ENCODE peak calls at places on chromosomes 2 and 18, in eight cellular contexts. One of them, this sample, is unnamed.

GRCh38 chr2:105771841-105772240 is 27.1 kb downstream of the NCK2 start:
- DNase-seq in bronchial epithelial cell: no peak
- DNase-seq in psoas muscle: no peak
- DNase-seq in cardiac fibroblast: peak; percentile 25
- DNase-seq in ascending aorta: no peak
- DNase-seq in choroid plexus epithelial cell: no peak
- DNase-seq in mammary epithelial cell: no peak
- DNase-seq in HCT116: no peak
- DNase-seq in this sample: no peak

GRCh38 chr2:67625178-67625577 is 228.0 kb downstream of the ETAA1 start:
- DNase-seq in bronchial epithelial cell: no peak
- DNase-seq in psoas muscle: no peak
- DNase-seq in cardiac fibroblast: peak; percentile 64
- DNase-seq in ascending aorta: no peak
- DNase-seq in choroid plexus epithelial cell: peak; percentile 70
- DNase-seq in mammary epithelial cell: no peak
- DNase-seq in HCT116: no peak
- DNase-seq in this sample: no peak

GRCh38 chr2:186256540-186256939 is 229.5 kb upstream of the ZC3H15 start:
- DNase-seq in bronchial epithelial cell: peak; percentile 46
- DNase-seq in psoas muscle: no peak
- DNase-seq in cardiac fibroblast: peak; percentile 67
- DNase-seq in ascending aorta: no peak
- DNase-seq in choroid plexus epithelial cell: peak; percentile 71
- DNase-seq in mammary epithelial cell: peak; percentile 43
- DNase-seq in HCT116: peak; percentile 29
- DNase-seq in this sample: no peak

GRCh38 chr2:50571278-50571677 is 460.7 kb downstream of the NRXN1 start:
- DNase-seq in bronchial epithelial cell: no peak
- DNase-seq in psoas muscle: no peak
- DNase-seq in cardiac fibroblast: no peak
- DNase-seq in ascending aorta: no peak
- DNase-seq in choroid plexus epithelial cell: no peak
- DNase-seq in mammary epithelial cell: no peak
- DNase-seq in HCT116: no peak
- DNase-seq in this sample: no peak

GRCh38 chr2:159152119-159152778 is 134.3 kb downstream of the WDSUB1 start:
- DNase-seq in bronchial epithelial cell: no peak
- DNase-seq in psoas muscle: no peak
- DNase-seq in cardiac fibroblast: no peak
- DNase-seq in ascending aorta: no peak
- DNase-seq in choroid plexus epithelial cell: no peak
- DNase-seq in mammary epithelial cell: no peak
- DNase-seq in HCT116: no peak
- DNase-seq in this sample: no peak

GRCh38 chr2:97849881-97850540 is 136.6 kb downstream of the ZAP70 start:
- DNase-seq in bronchial epithelial cell: peak; percentile 80
- DNase-seq in psoas muscle: no peak
- DNase-seq in cardiac fibroblast: peak; percentile 31
- DNase-seq in ascending aorta: no peak
- DNase-seq in choroid plexus epithelial cell: peak; percentile 62
- DNase-seq in mammary epithelial cell: peak; percentile 82
- DNase-seq in HCT116: no peak
- DNase-seq in this sample: peak; percentile 23

GRCh38 chr2:58649746-58650145 is 408.6 kb upstream of the FANCL start:
- DNase-seq in bronchial epithelial cell: peak; percentile 88
- DNase-seq in psoas muscle: no peak
- DNase-seq in cardiac fibroblast: no peak
- DNase-seq in ascending aorta: no peak
- DNase-seq in choroid plexus epithelial cell: no peak
- DNase-seq in mammary epithelial cell: no peak
- DNase-seq in HCT116: no peak
- DNase-seq in this sample: no peak

GRCh38 chr2:50490991-50491390 is 540.9 kb downstream of the NRXN1 start:
- DNase-seq in bronchial epithelial cell: peak; percentile 60
- DNase-seq in psoas muscle: no peak
- DNase-seq in cardiac fibroblast: no peak
- DNase-seq in ascending aorta: no peak
- DNase-seq in choroid plexus epithelial cell: no peak
- DNase-seq in mammary epithelial cell: no peak
- DNase-seq in HCT116: no peak
- DNase-seq in this sample: no peak

GRCh38 chr2:1686784-1687105 is 57.6 kb downstream of the PXDN start:
- DNase-seq in bronchial epithelial cell: no peak
- DNase-seq in psoas muscle: peak; percentile 82
- DNase-seq in cardiac fibroblast: no peak
- DNase-seq in ascending aorta: no peak
- DNase-seq in choroid plexus epithelial cell: peak; percentile 88
- DNase-seq in mammary epithelial cell: no peak
- DNase-seq in HCT116: no peak
- DNase-seq in this sample: no peak

GRCh38 chr2:97673187-97673914 is 3.8 kb downstream of the C2orf92 start:
- DNase-seq in bronchial epithelial cell: peak; percentile 9
- DNase-seq in psoas muscle: no peak
- DNase-seq in cardiac fibroblast: no peak
- DNase-seq in ascending aorta: no peak
- DNase-seq in choroid plexus epithelial cell: peak; percentile 28
- DNase-seq in mammary epithelial cell: no peak
- DNase-seq in HCT116: no peak
- DNase-seq in this sample: no peak

GRCh38 chr2:127596311-127597045 is 49.5 kb upstream of the GPR17 start:
- DNase-seq in bronchial epithelial cell: no peak
- DNase-seq in psoas muscle: no peak
- DNase-seq in cardiac fibroblast: no peak
- DNase-seq in ascending aorta: no peak
- DNase-seq in choroid plexus epithelial cell: no peak
- DNase-seq in mammary epithelial cell: no peak
- DNase-seq in HCT116: no peak
- DNase-seq in this sample: no peak

GRCh38 chr18:62485684-62486083 is 37.1 kb upstream of the ZCCHC2 start:
- DNase-seq in bronchial epithelial cell: peak; percentile 98
- DNase-seq in psoas muscle: no peak
- DNase-seq in cardiac fibroblast: peak; percentile 90
- DNase-seq in ascending aorta: no peak
- DNase-seq in choroid plexus epithelial cell: peak; percentile 85
- DNase-seq in mammary epithelial cell: peak; percentile 96
- DNase-seq in HCT116: peak; percentile 86
- DNase-seq in this sample: peak; percentile 80

GRCh38 chr2:55743583-55743982 is 49.9 kb upstream of the PNPT1 start:
- DNase-seq in bronchial epithelial cell: peak; percentile 54
- DNase-seq in psoas muscle: no peak
- DNase-seq in cardiac fibroblast: peak; percentile 89
- DNase-seq in ascending aorta: no peak
- DNase-seq in choroid plexus epithelial cell: peak; percentile 84
- DNase-seq in mammary epithelial cell: peak; percentile 93
- DNase-seq in HCT116: no peak
- DNase-seq in this sample: no peak

GRCh38 chr2:208025814-208026184 is 472 bp upstream of the PLEKHM3 start:
- DNase-seq in bronchial epithelial cell: no peak
- DNase-seq in psoas muscle: no peak
- DNase-seq in cardiac fibroblast: no peak
- DNase-seq in ascending aorta: no peak
- DNase-seq in choroid plexus epithelial cell: peak; percentile 23
- DNase-seq in mammary epithelial cell: no peak
- DNase-seq in HCT116: no peak
- DNase-seq in this sample: no peak

GRCh38 chr2:76307495-76307894 is 596.8 kb upstream of the GCFC2 start:
- DNase-seq in bronchial epithelial cell: no peak
- DNase-seq in psoas muscle: no peak
- DNase-seq in cardiac fibroblast: no peak
- DNase-seq in ascending aorta: no peak
- DNase-seq in choroid plexus epithelial cell: no peak
- DNase-seq in mammary epithelial cell: no peak
- DNase-seq in HCT116: no peak
- DNase-seq in this sample: no peak

GRCh38 chr2:40256649-40257048 is 195.2 kb downstream of the SLC8A1 start:
- DNase-seq in bronchial epithelial cell: peak; percentile 29
- DNase-seq in psoas muscle: no peak
- DNase-seq in cardiac fibroblast: peak; percentile 25
- DNase-seq in ascending aorta: no peak
- DNase-seq in choroid plexus epithelial cell: peak; percentile 17
- DNase-seq in mammary epithelial cell: peak; percentile 30
- DNase-seq in HCT116: no peak
- DNase-seq in this sample: no peak

GRCh38 chr2:182763311-182763912 is 47.4 kb downstream of the DNAJC10 start:
- DNase-seq in bronchial epithelial cell: peak; percentile 48
- DNase-seq in psoas muscle: no peak
- DNase-seq in cardiac fibroblast: peak; percentile 65
- DNase-seq in ascending aorta: no peak
- DNase-seq in choroid plexus epithelial cell: peak; percentile 74
- DNase-seq in mammary epithelial cell: peak; percentile 16
- DNase-seq in HCT116: peak; percentile 18
- DNase-seq in this sample: no peak

GRCh38 chr2:133790706-133791105 is 222.4 kb upstream of the NCKAP5 start:
- DNase-seq in bronchial epithelial cell: no peak
- DNase-seq in psoas muscle: no peak
- DNase-seq in cardiac fibroblast: peak; percentile 66
- DNase-seq in ascending aorta: no peak
- DNase-seq in choroid plexus epithelial cell: peak; percentile 45
- DNase-seq in mammary epithelial cell: no peak
- DNase-seq in HCT116: no peak
- DNase-seq in this sample: no peak

GRCh38 chr2:149152597-149152996 is 114.1 kb downstream of the LYPD6B start:
- DNase-seq in bronchial epithelial cell: no peak
- DNase-seq in psoas muscle: no peak
- DNase-seq in cardiac fibroblast: no peak
- DNase-seq in ascending aorta: no peak
- DNase-seq in choroid plexus epithelial cell: no peak
- DNase-seq in mammary epithelial cell: no peak
- DNase-seq in HCT116: no peak
- DNase-seq in this sample: no peak

GRCh38 chr2:53750369-53750768 is 17.2 kb upstream of the CHAC2 start:
- DNase-seq in bronchial epithelial cell: no peak
- DNase-seq in psoas muscle: no peak
- DNase-seq in cardiac fibroblast: no peak
- DNase-seq in ascending aorta: no peak
- DNase-seq in choroid plexus epithelial cell: no peak
- DNase-seq in mammary epithelial cell: no peak
- DNase-seq in HCT116: no peak
- DNase-seq in this sample: no peak
- H3K4me3 ChIP-seq in bronchial epithelial cell: no peak overlapping the region
- H3K4me3 ChIP-seq in psoas muscle: no peak overlapping the region
- H3K4me3 ChIP-seq in cardiac fibroblast: no peak overlapping the region
- H3K4me3 ChIP-seq in ascending aorta: no peak overlapping the region
- H3K4me3 ChIP-seq in choroid plexus epithelial cell: no peak overlapping the region
- H3K4me3 ChIP-seq in mammary epithelial cell: no peak overlapping the region
- H3K4me3 ChIP-seq in HCT116: no peak overlapping the region
- H3K4me3 ChIP-seq in this sample: no peak overlapping the region

DNA sequence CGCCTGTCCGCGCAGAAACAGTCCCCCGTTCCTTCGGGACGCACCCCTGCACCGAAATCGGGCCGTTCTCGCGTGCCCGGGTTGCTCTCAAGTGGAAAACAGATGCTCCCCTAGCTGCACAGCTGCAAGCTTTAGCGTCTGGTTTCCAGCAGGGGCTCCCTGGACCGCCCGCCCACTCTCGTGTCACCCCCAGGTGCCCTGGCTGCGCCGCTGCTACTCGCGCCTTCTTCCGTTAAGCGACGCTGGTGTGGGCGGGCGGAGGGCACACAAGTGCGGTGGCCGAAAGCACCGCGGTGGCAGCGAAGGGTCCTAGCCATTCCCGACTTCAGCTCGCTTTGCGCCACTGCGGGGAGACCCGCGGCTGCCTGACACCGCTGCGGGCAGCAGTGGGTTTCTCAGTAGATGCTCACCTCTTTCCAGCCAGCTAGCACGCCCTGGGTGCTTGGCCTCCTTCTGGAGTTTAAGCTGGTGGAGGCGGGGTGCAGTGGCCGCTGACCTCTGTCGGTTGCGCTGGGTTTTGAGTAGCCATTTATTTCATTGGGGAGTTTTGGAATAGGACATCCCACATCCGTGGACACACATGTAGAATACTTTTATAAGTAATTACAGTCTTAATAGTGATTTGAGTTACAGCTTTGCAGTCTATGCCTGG is 806 bp downstream of the ZNF407 start:
- DNase-seq in bronchial epithelial cell: peak; percentile 18
- DNase-seq in psoas muscle: peak; percentile 78
- DNase-seq in cardiac fibroblast: peak; percentile 51
- DNase-seq in ascending aorta: no peak
- DNase-seq in choroid plexus epithelial cell: peak; percentile 62
- DNase-seq in mammary epithelial cell: no peak
- DNase-seq in HCT116: peak; percentile 27
- DNase-seq in this sample: no peak
- TF ChIP-seq CTCF in bronchial epithelial cell: peak; percentile 16
- TF ChIP-seq CTCF in psoas muscle: peak; percentile 8
- TF ChIP-seq CTCF in cardiac fibroblast: peak; percentile 31
- TF ChIP-seq CTCF in ascending aorta: peak; percentile 23
- TF ChIP-seq CTCF in choroid plexus epithelial cell: peak; percentile 37
- TF ChIP-seq CTCF in mammary epithelial cell: no peak
- TF ChIP-seq CTCF in HCT116: no peak
- TF ChIP-seq CTCF in this sample: no peak

DNA sequence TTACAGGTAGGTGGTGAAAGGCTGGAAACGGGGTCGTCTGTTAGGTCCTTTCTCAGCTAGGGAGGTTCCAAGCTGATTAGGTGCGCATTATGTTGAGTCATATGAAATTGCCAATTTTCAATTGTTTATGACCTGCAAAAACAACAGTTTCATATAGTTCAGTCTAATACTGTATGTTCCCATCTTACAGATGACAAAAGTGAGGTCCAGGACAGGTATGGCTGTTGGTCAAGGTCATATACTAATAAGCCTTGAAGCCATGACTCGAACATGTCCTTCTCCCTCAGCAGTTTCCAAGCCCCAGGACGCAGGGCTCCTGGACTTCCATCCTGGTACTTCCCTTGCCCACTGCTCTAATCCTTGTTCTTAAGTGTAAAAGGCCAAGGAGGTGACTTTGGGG is 81.7 kb upstream of the MCFD2 start:
- DNase-seq in bronchial epithelial cell: no peak
- DNase-seq in psoas muscle: no peak
- DNase-seq in cardiac fibroblast: no peak
- DNase-seq in ascending aorta: no peak
- DNase-seq in choroid plexus epithelial cell: no peak
- DNase-seq in mammary epithelial cell: no peak
- DNase-seq in HCT116: no peak
- DNase-seq in this sample: no peak
- H3K4me3 ChIP-seq in bronchial epithelial cell: no peak overlapping the region
- H3K4me3 ChIP-seq in psoas muscle: no peak overlapping the region
- H3K4me3 ChIP-seq in cardiac fibroblast: no peak overlapping the region
- H3K4me3 ChIP-seq in ascending aorta: no peak overlapping the region
- H3K4me3 ChIP-seq in choroid plexus epithelial cell: no peak overlapping the region
- H3K4me3 ChIP-seq in mammary epithelial cell: no peak overlapping the region
- H3K4me3 ChIP-seq in HCT116: no peak overlapping the region
- H3K4me3 ChIP-seq in this sample: no peak overlapping the region

GRCh38 chr18:65202091-65202490 is 548.7 kb upstream of the CDH7 start:
- DNase-seq in bronchial epithelial cell: no peak
- DNase-seq in psoas muscle: no peak
- DNase-seq in cardiac fibroblast: no peak
- DNase-seq in ascending aorta: no peak
- DNase-seq in choroid plexus epithelial cell: no peak
- DNase-seq in mammary epithelial cell: no peak
- DNase-seq in HCT116: no peak
- DNase-seq in this sample: no peak

GRCh38 chr18:65206551-65207260 is 544.1 kb upstream of the CDH7 start:
- DNase-seq in bronchial epithelial cell: no peak
- DNase-seq in psoas muscle: no peak
- DNase-seq in cardiac fibroblast: no peak
- DNase-seq in ascending aorta: no peak
- DNase-seq in choroid plexus epithelial cell: no peak
- DNase-seq in mammary epithelial cell: no peak
- DNase-seq in HCT116: no peak
- DNase-seq in this sample: no peak
- TF ChIP-seq CTCF in bronchial epithelial cell: no peak
- TF ChIP-seq CTCF in psoas muscle: no peak
- TF ChIP-seq CTCF in cardiac fibroblast: no peak
- TF ChIP-seq CTCF in ascending aorta: no peak
- TF ChIP-seq CTCF in choroid plexus epithelial cell: no peak
- TF ChIP-seq CTCF in mammary epithelial cell: no peak
- TF ChIP-seq CTCF in HCT116: no peak
- TF ChIP-seq CTCF in this sample: no peak